ENCODE peak calls at places on chromosomes 5 and 9, in eight cellular contexts. One of them, this sample, is unnamed.

GRCh38 chr9:36893148-36893547 is 140.9 kb downstream of the PAX5 start:
- DNase-seq in stimulated activated CD8-positive, alpha-beta memory T cell treated with anti-CD3 and anti-CD28 coated beads, Interleukin-15, amount 100 ng/mL, for 24 hours: no peak
- DNase-seq in A172: no peak
- DNase-seq in ELF-1: no peak
- DNase-seq in epithelial cell of esophagus: no peak
- DNase-seq in GM23248: no peak
- DNase-seq in retinal pigment epithelial cell: no peak
- DNase-seq in fibroblast of mammary gland: no peak
- DNase-seq in this sample: no peak

GRCh38 chr9:127004946-127005769 is 90.6 kb downstream of the RALGPS1 start:
- DNase-seq in stimulated activated CD8-positive, alpha-beta memory T cell treated with anti-CD3 and anti-CD28 coated beads, Interleukin-15, amount 100 ng/mL, for 24 hours: no peak
- DNase-seq in fibroblast of mammary gland: peak
- DNase-seq in ELF-1: no peak
- DNase-seq in A172: no peak
- DNase-seq in retinal pigment epithelial cell: peak
- DNase-seq in GM23248: peak
- DNase-seq in epithelial cell of esophagus: peak
- DNase-seq in this sample: peak

GRCh38 chr5:100771181-100771580 is 131.9 kb downstream of the ST8SIA4 start:
- DNase-seq in ELF-1: no peak
- DNase-seq in GM23248: no peak
- DNase-seq in retinal pigment epithelial cell: no peak
- DNase-seq in fibroblast of mammary gland: no peak
- DNase-seq in epithelial cell of esophagus: no peak
- DNase-seq in stimulated activated CD8-positive, alpha-beta memory T cell treated with anti-CD3 and anti-CD28 coated beads, Interleukin-15, amount 100 ng/mL, for 24 hours: no peak
- DNase-seq in A172: no peak
- DNase-seq in this sample: no peak

GRCh38 chr5:96702503-96703383 is 40.6 kb downstream of the CAST start:
- DNase-seq in fibroblast of mammary gland: peak
- DNase-seq in stimulated activated CD8-positive, alpha-beta memory T cell treated with anti-CD3 and anti-CD28 coated beads, Interleukin-15, amount 100 ng/mL, for 24 hours: peak
- DNase-seq in GM23248: peak
- DNase-seq in A172: peak
- DNase-seq in epithelial cell of esophagus: peak
- DNase-seq in retinal pigment epithelial cell: peak
- DNase-seq in ELF-1: peak
- DNase-seq in this sample: peak

GRCh38 chr9:133284362-133284761 is 9.4 kb upstream of the ABO start:
- DNase-seq in retinal pigment epithelial cell: no peak
- DNase-seq in fibroblast of mammary gland: no peak
- DNase-seq in ELF-1: no peak
- DNase-seq in GM23248: no peak
- DNase-seq in epithelial cell of esophagus: no peak
- DNase-seq in stimulated activated CD8-positive, alpha-beta memory T cell treated with anti-CD3 and anti-CD28 coated beads, Interleukin-15, amount 100 ng/mL, for 24 hours: no peak
- DNase-seq in A172: no peak
- DNase-seq in this sample: no peak

GRCh38 chr5:88883059-88883565 is at the start of gene MEF2C:
- DNase-seq in epithelial cell of esophagus: peak
- DNase-seq in A172: peak
- DNase-seq in retinal pigment epithelial cell: no peak
- DNase-seq in ELF-1: peak
- DNase-seq in GM23248: peak
- DNase-seq in stimulated activated CD8-positive, alpha-beta memory T cell treated with anti-CD3 and anti-CD28 coated beads, Interleukin-15, amount 100 ng/mL, for 24 hours: no peak
- DNase-seq in fibroblast of mammary gland: peak
- DNase-seq in this sample: peak

GRCh38 chr9:27340876-27341540 is 44.1 kb upstream of the EQTN start:
- DNase-seq in stimulated activated CD8-positive, alpha-beta memory T cell treated with anti-CD3 and anti-CD28 coated beads, Interleukin-15, amount 100 ng/mL, for 24 hours: no peak
- DNase-seq in GM23248: no peak
- DNase-seq in ELF-1: no peak
- DNase-seq in A172: no peak
- DNase-seq in retinal pigment epithelial cell: no peak
- DNase-seq in fibroblast of mammary gland: no peak
- DNase-seq in epithelial cell of esophagus: no peak
- DNase-seq in this sample: peak

GRCh38 chr9:104092192-104092591 is 1.9 kb upstream of the SMC2 start:
- DNase-seq in fibroblast of mammary gland: no peak
- DNase-seq in retinal pigment epithelial cell: no peak
- DNase-seq in GM23248: no peak
- DNase-seq in ELF-1: no peak
- DNase-seq in epithelial cell of esophagus: no peak
- DNase-seq in A172: no peak
- DNase-seq in stimulated activated CD8-positive, alpha-beta memory T cell treated with anti-CD3 and anti-CD28 coated beads, Interleukin-15, amount 100 ng/mL, for 24 hours: no peak
- DNase-seq in this sample: no peak

GRCh38 chr5:175321927-175322532 is 122.0 kb downstream of the DRD1 start:
- DNase-seq in ELF-1: peak
- DNase-seq in retinal pigment epithelial cell: no peak
- DNase-seq in GM23248: peak
- DNase-seq in epithelial cell of esophagus: peak
- DNase-seq in fibroblast of mammary gland: peak
- DNase-seq in stimulated activated CD8-positive, alpha-beta memory T cell treated with anti-CD3 and anti-CD28 coated beads, Interleukin-15, amount 100 ng/mL, for 24 hours: no peak
- DNase-seq in A172: peak
- DNase-seq in this sample: no peak

GRCh38 chr5:129019401-129019908 is 54.2 kb downstream of the SLC27A6 start:
- DNase-seq in stimulated activated CD8-positive, alpha-beta memory T cell treated with anti-CD3 and anti-CD28 coated beads, Interleukin-15, amount 100 ng/mL, for 24 hours: no peak
- DNase-seq in A172: no peak
- DNase-seq in retinal pigment epithelial cell: no peak
- DNase-seq in ELF-1: no peak
- DNase-seq in fibroblast of mammary gland: no peak
- DNase-seq in epithelial cell of esophagus: no peak
- DNase-seq in GM23248: no peak
- DNase-seq in this sample: no peak

GRCh38 chr5:108312258-108312657 is 69.6 kb downstream of the FBXL17 start:
- DNase-seq in A172: no peak
- DNase-seq in stimulated activated CD8-positive, alpha-beta memory T cell treated with anti-CD3 and anti-CD28 coated beads, Interleukin-15, amount 100 ng/mL, for 24 hours: no peak
- DNase-seq in GM23248: no peak
- DNase-seq in ELF-1: no peak
- DNase-seq in fibroblast of mammary gland: no peak
- DNase-seq in epithelial cell of esophagus: no peak
- DNase-seq in retinal pigment epithelial cell: no peak
- DNase-seq in this sample: no peak

GRCh38 chr5:59143926-59144333 is 561.1 kb downstream of the RAB3C start:
- DNase-seq in epithelial cell of esophagus: no peak
- DNase-seq in stimulated activated CD8-positive, alpha-beta memory T cell treated with anti-CD3 and anti-CD28 coated beads, Interleukin-15, amount 100 ng/mL, for 24 hours: no peak
- DNase-seq in ELF-1: no peak
- DNase-seq in A172: no peak
- DNase-seq in GM23248: no peak
- DNase-seq in retinal pigment epithelial cell: no peak
- DNase-seq in fibroblast of mammary gland: peak
- DNase-seq in this sample: no peak

GRCh38 chr9:91945277-91946074 is 4.6 kb downstream of the ROR2 start:
- DNase-seq in epithelial cell of esophagus: no peak
- DNase-seq in ELF-1: peak
- DNase-seq in fibroblast of mammary gland: peak
- DNase-seq in retinal pigment epithelial cell: no peak
- DNase-seq in stimulated activated CD8-positive, alpha-beta memory T cell treated with anti-CD3 and anti-CD28 coated beads, Interleukin-15, amount 100 ng/mL, for 24 hours: no peak
- DNase-seq in A172: no peak
- DNase-seq in GM23248: peak
- DNase-seq in this sample: peak

GRCh38 chr9:98256632-98257218 is 1.3 kb upstream of the TBC1D2 start:
- DNase-seq in GM23248: peak
- DNase-seq in A172: peak
- DNase-seq in retinal pigment epithelial cell: no peak
- DNase-seq in epithelial cell of esophagus: no peak
- DNase-seq in ELF-1: peak
- DNase-seq in fibroblast of mammary gland: no peak
- DNase-seq in stimulated activated CD8-positive, alpha-beta memory T cell treated with anti-CD3 and anti-CD28 coated beads, Interleukin-15, amount 100 ng/mL, for 24 hours: no peak
- DNase-seq in this sample: no peak

GRCh38 chr5:161530700-161531099 is 15.8 kb downstream of the GABRB2 start:
- DNase-seq in ELF-1: no peak
- DNase-seq in GM23248: no peak
- DNase-seq in epithelial cell of esophagus: no peak
- DNase-seq in fibroblast of mammary gland: no peak
- DNase-seq in stimulated activated CD8-positive, alpha-beta memory T cell treated with anti-CD3 and anti-CD28 coated beads, Interleukin-15, amount 100 ng/mL, for 24 hours: no peak
- DNase-seq in retinal pigment epithelial cell: no peak
- DNase-seq in A172: no peak
- DNase-seq in this sample: no peak

GRCh38 chr9:125462766-125463384 is 201.2 kb downstream of the GAPVD1 start:
- DNase-seq in GM23248: no peak
- DNase-seq in retinal pigment epithelial cell: no peak
- DNase-seq in epithelial cell of esophagus: no peak
- DNase-seq in fibroblast of mammary gland: no peak
- DNase-seq in A172: peak
- DNase-seq in stimulated activated CD8-positive, alpha-beta memory T cell treated with anti-CD3 and anti-CD28 coated beads, Interleukin-15, amount 100 ng/mL, for 24 hours: no peak
- DNase-seq in ELF-1: peak
- DNase-seq in this sample: no peak

GRCh38 chr5:136080113-136080482 is 51.3 kb downstream of the TGFBI start:
- DNase-seq in A172: no peak
- DNase-seq in ELF-1: no peak
- DNase-seq in retinal pigment epithelial cell: no peak
- DNase-seq in stimulated activated CD8-positive, alpha-beta memory T cell treated with anti-CD3 and anti-CD28 coated beads, Interleukin-15, amount 100 ng/mL, for 24 hours: no peak
- DNase-seq in epithelial cell of esophagus: peak
- DNase-seq in GM23248: no peak
- DNase-seq in fibroblast of mammary gland: no peak
- DNase-seq in this sample: no peak

GRCh38 chr9:114110180-114110579 is 11.1 kb upstream of the KIF12 start:
- DNase-seq in epithelial cell of esophagus: peak
- DNase-seq in stimulated activated CD8-positive, alpha-beta memory T cell treated with anti-CD3 and anti-CD28 coated beads, Interleukin-15, amount 100 ng/mL, for 24 hours: no peak
- DNase-seq in A172: peak
- DNase-seq in retinal pigment epithelial cell: no peak
- DNase-seq in GM23248: peak
- DNase-seq in fibroblast of mammary gland: peak
- DNase-seq in ELF-1: no peak
- DNase-seq in this sample: peak

GRCh38 chr5:132013006-132013689 is 1.7 kb upstream of the ACSL6 start:
- DNase-seq in fibroblast of mammary gland: no peak
- DNase-seq in retinal pigment epithelial cell: no peak
- DNase-seq in stimulated activated CD8-positive, alpha-beta memory T cell treated with anti-CD3 and anti-CD28 coated beads, Interleukin-15, amount 100 ng/mL, for 24 hours: no peak
- DNase-seq in epithelial cell of esophagus: no peak
- DNase-seq in A172: no peak
- DNase-seq in ELF-1: no peak
- DNase-seq in GM23248: no peak
- DNase-seq in this sample: no peak

GRCh38 chr5:64625678-64626077 is 64.6 kb upstream of the SHISAL2B start:
- DNase-seq in epithelial cell of esophagus: no peak
- DNase-seq in ELF-1: no peak
- DNase-seq in A172: peak
- DNase-seq in GM23248: peak
- DNase-seq in stimulated activated CD8-positive, alpha-beta memory T cell treated with anti-CD3 and anti-CD28 coated beads, Interleukin-15, amount 100 ng/mL, for 24 hours: no peak
- DNase-seq in fibroblast of mammary gland: peak
- DNase-seq in retinal pigment epithelial cell: no peak
- DNase-seq in this sample: no peak

GRCh38 chr5:79955496-79956172 is 35.4 kb downstream of the MTX3 start:
- DNase-seq in fibroblast of mammary gland: no peak
- DNase-seq in ELF-1: no peak
- DNase-seq in GM23248: no peak
- DNase-seq in epithelial cell of esophagus: no peak
- DNase-seq in A172: no peak
- DNase-seq in retinal pigment epithelial cell: no peak
- DNase-seq in stimulated activated CD8-positive, alpha-beta memory T cell treated with anti-CD3 and anti-CD28 coated beads, Interleukin-15, amount 100 ng/mL, for 24 hours: no peak
- DNase-seq in this sample: no peak

GRCh38 chr5:116088062-116088461 is 3.2 kb downstream of the COMMD10 start:
- DNase-seq in stimulated activated CD8-positive, alpha-beta memory T cell treated with anti-CD3 and anti-CD28 coated beads, Interleukin-15, amount 100 ng/mL, for 24 hours: no peak
- DNase-seq in ELF-1: no peak
- DNase-seq in retinal pigment epithelial cell: no peak
- DNase-seq in A172: no peak
- DNase-seq in epithelial cell of esophagus: no peak
- DNase-seq in fibroblast of mammary gland: peak
- DNase-seq in GM23248: peak
- DNase-seq in this sample: no peak

GRCh38 chr5:152058267-152058666 is 133.6 kb upstream of the GLRA1 start:
- DNase-seq in A172: no peak
- DNase-seq in stimulated activated CD8-positive, alpha-beta memory T cell treated with anti-CD3 and anti-CD28 coated beads, Interleukin-15, amount 100 ng/mL, for 24 hours: no peak
- DNase-seq in ELF-1: no peak
- DNase-seq in epithelial cell of esophagus: no peak
- DNase-seq in GM23248: no peak
- DNase-seq in retinal pigment epithelial cell: no peak
- DNase-seq in fibroblast of mammary gland: no peak
- DNase-seq in this sample: no peak

GRCh38 chr5:140393738-140394137 is 7.9 kb upstream of the ANKHD1 start:
- DNase-seq in A172: no peak
- DNase-seq in fibroblast of mammary gland: no peak
- DNase-seq in retinal pigment epithelial cell: no peak
- DNase-seq in GM23248: no peak
- DNase-seq in stimulated activated CD8-positive, alpha-beta memory T cell treated with anti-CD3 and anti-CD28 coated beads, Interleukin-15, amount 100 ng/mL, for 24 hours: no peak
- DNase-seq in ELF-1: no peak
- DNase-seq in epithelial cell of esophagus: no peak
- DNase-seq in this sample: no peak